ENCODE peak calls at places on chromosomes 2 and 18, in five cellular contexts. M is naive thymus-derived CD8-positive, alpha-beta T cell; S is astrocyte of the spinal cord; X is NCI-H2171 treated with DMSO at 0.1 percent for 48 hours; Y is WERI-Rb-1. Q is an unnamed sample.

GRCh38 chr2:199463000-199463692 is 5.4 kb upstream of the SATB2 start:
- DNase-seq in M (no peak), S (peak; percentile 65), X (peak; percentile 47), Y (peak; percentile 88), Q (peak; percentile 38)

GRCh38 chr2:39223909-39224308 is 19.9 kb downstream of the CDKL4 start:
- DNase-seq in M (no peak), S (no peak), X (no peak), Y (no peak), Q (no peak)

GRCh38 chr2:101152195-101153076 is 1.3 kb upstream of the TBC1D8 start:
- DNase-seq in M (no peak), S (peak; percentile 35), X (peak; percentile 7), Y (peak; percentile 67), Q (peak; percentile 86)

GRCh38 chr18:48896875-48897511 is 53.8 kb downstream of the SMAD7 start:
- DNase-seq in M (peak; percentile 54), S (no peak), X (no peak), Y (no peak), Q (peak; percentile 40)

GRCh38 chr2:161796192-161796591 is 172.0 kb downstream of the SLC4A10 start:
- DNase-seq in M (no peak), S (no peak), X (no peak), Y (no peak), Q (peak; percentile 18)

GRCh38 chr2:105410554-105410953 is 11.7 kb upstream of the FHL2 start:
- DNase-seq in M (no peak), S (peak; percentile 81), X (no peak), Y (no peak), Q (peak; percentile 63)

GRCh38 chr2:31083204-31083993 is 54.8 kb downstream of the GALNT14 start:
- DNase-seq in M (no peak), S (no peak), X (no peak), Y (peak; percentile 35), Q (no peak)

GRCh38 chr2:103818176-103818575 is 1035.7 kb upstream of the POU3F3 start:
- DNase-seq in M (no peak), S (no peak), X (no peak), Y (no peak), Q (no peak)

GRCh38 chr18:75132471-75132870 is 76.5 kb downstream of the PTGR3 start:
- DNase-seq in M (no peak), S (no peak), X (no peak), Y (peak; percentile 7), Q (no peak)

GRCh38 chr2:152573168-152573567 is 144.1 kb downstream of the PRPF40A start:
- DNase-seq in M (no peak), S (peak; percentile 74), X (peak; percentile 42), Y (no peak), Q (peak; percentile 94)

GRCh38 chr2:23545391-23545790 is 160.4 kb downstream of the KLHL29 start:
- DNase-seq in M (no peak), S (no peak), X (peak; percentile 66), Y (peak; percentile 56), Q (no peak)

GRCh38 chr18:63974991-63975390 is 5.1 kb downstream of the SERPINB8 start:
- DNase-seq in M (no peak), S (peak; percentile 42), X (no peak), Y (peak; percentile 29), Q (peak; percentile 76)

GRCh38 chr18:48947583-48947982 is 3.2 kb downstream of the SMAD7 start:
- DNase-seq in M (peak; percentile 61), S (no peak), X (no peak), Y (no peak), Q (no peak)

GRCh38 chr2:121872651-121873050 is 117.2 kb downstream of the TSN start:
- DNase-seq in M (no peak), S (no peak), X (no peak), Y (no peak), Q (no peak)

GRCh38 chr18:9757851-9758587 is 49.9 kb downstream of the RAB31 start:
- DNase-seq in M (no peak), S (peak; percentile 82), X (no peak), Y (no peak), Q (peak; percentile 58)

GRCh38 chr2:36380624-36381481 is 25.3 kb downstream of the CRIM1 start:
- DNase-seq in M (no peak), S (peak; percentile 41), X (no peak), Y (no peak), Q (peak; percentile 80)

GRCh38 chr2:10239561-10239967 is 63.1 kb upstream of the HPCAL1 start:
- DNase-seq in M (peak; percentile 52), S (no peak), X (no peak), Y (no peak), Q (no peak)

GRCh38 chr2:74162951-74163350 is 15.2 kb upstream of the BOLA3 start:
- DNase-seq in M (no peak), S (no peak), X (no peak), Y (no peak), Q (no peak)

GRCh38 chr2:19362652-19363473 is 4.4 kb upstream of the OSR1 start:
- DNase-seq in M (no peak), S (peak; percentile 87), X (peak; percentile 83), Y (peak; percentile 85), Q (peak; percentile 91)

GRCh38 chr2:109514857-109515256 is 98.9 kb downstream of the SEPTIN10 start:
- DNase-seq in M (no peak), S (no peak), X (no peak), Y (no peak), Q (no peak)

GRCh38 chr2:176491172-176491904 is 222.1 kb downstream of the MTX2 start:
- DNase-seq in M (no peak), S (peak; percentile 99), X (peak; percentile 81), Y (no peak), Q (peak; percentile 93)

GRCh38 chr2:17479875-17480274 is 38.4 kb downstream of the RAD51AP2 start:
- DNase-seq in M (no peak), S (peak; percentile 67), X (no peak), Y (no peak), Q (peak; percentile 64)

GRCh38 chr2:113892004-113892740 is 2.3 kb downstream of the ACTR3 start:
- DNase-seq in M (no peak), S (no peak), X (no peak), Y (no peak), Q (no peak)

GRCh38 chr18:9506046-9506792 is 30.9 kb downstream of the RALBP1 start:
- DNase-seq in M (no peak), S (peak; percentile 51), X (peak; percentile 89), Y (peak; percentile 39), Q (peak; percentile 50)

GRCh38 chr2:233448220-233448559 is 93.9 kb downstream of the DGKD start:
- DNase-seq in M (peak; percentile 31), S (no peak), X (no peak), Y (peak; percentile 62), Q (peak; percentile 25)

GRCh38 chr18:2971741-2972552 is 41.0 kb downstream of the LPIN2 start:
- DNase-seq in M (peak; percentile 74), S (peak; percentile 43), X (no peak), Y (no peak), Q (peak; percentile 60)

GRCh38 chr2:74569686-74570085 is 15.2 kb downstream of the DOK1 start:
- DNase-seq in M (no peak), S (no peak), X (no peak), Y (no peak), Q (no peak)

GRCh38 chr2:200749631-200750322 is 61.9 kb upstream of the BZW1 start:
- DNase-seq in M (no peak), S (no peak), X (no peak), Y (no peak), Q (no peak)

GRCh38 chr2:239600194-239600593 is 199.4 kb upstream of the HDAC4 start:
- DNase-seq in M (no peak), S (no peak), X (no peak), Y (no peak), Q (no peak)

GRCh38 chr2:189366349-189366748 is 74.9 kb upstream of the WDR75 start:
- DNase-seq in M (no peak), S (no peak), X (no peak), Y (no peak), Q (no peak)

GRCh38 chr2:161030260-161031063 is 129.8 kb upstream of the TANK start:
- DNase-seq in M (no peak), S (peak; percentile 97), X (no peak), Y (no peak), Q (peak; percentile 99)

GRCh38 chr2:26561918-26562810 is 79.0 kb downstream of the CIB4 start:
- DNase-seq in M (peak; percentile 65), S (no peak), X (peak; percentile 70), Y (no peak), Q (peak; percentile 5)

GRCh38 chr18:60019463-60019840 is 119.7 kb downstream of the PMAIP1 start:
- DNase-seq in M (no peak), S (peak; percentile 88), X (no peak), Y (no peak), Q (peak; percentile 89)

Q was measured in choroid plexus epithelial cell.